ENCODE peak calls at places on chromosome 5, in six cellular contexts. R, A, F, B, Y and K are unnamed samples.
A peak's percentile ranks its signal among the peaks of the same experiment; 100 is the strongest.

GRCh38 chr5:171596391-171596878 is 177.0 kb downstream of the FGF18 start:
- DNase-seq in R (peak; percentile 68), F (no peak), Y (peak; percentile 85), B (no peak), A (no peak), K (peak; percentile 51)

GRCh38 chr5:129622531-129622930 is 125.4 kb upstream of the MINAR2 start:
- DNase-seq in R (no peak), A (no peak), Y (no peak), F (no peak), B (no peak), K (no peak)

GRCh38 chr5:135670588-135670987 is 91.8 kb upstream of the CXCL14 start:
- DNase-seq in B (no peak), Y (no peak), R (no peak), F (no peak), A (no peak), K (no peak)

GRCh38 chr5:56200856-56201638 is 32.1 kb downstream of the ANKRD55 start:
- DNase-seq in B (peak; percentile 41), Y (no peak), F (peak; percentile 62), R (peak; percentile 67), A (peak; percentile 10), K (peak; percentile 55)

GRCh38 chr5:18778226-18778625 is 1144.0 kb downstream of the TAF11L14 start:
- DNase-seq in B (no peak), Y (no peak), F (no peak), A (no peak), R (no peak), K (no peak)

GRCh38 chr5:147452137-147452838 is 57.6 kb downstream of the DPYSL3 start:
- DNase-seq in Y (no peak), B (no peak), A (no peak), F (no peak), R (peak; percentile 82), K (peak; percentile 58)

GRCh38 chr5:167392252-167392651 is 899.2 kb upstream of the WWC1 start:
- DNase-seq in B (no peak), F (no peak), A (no peak), Y (no peak), R (no peak), K (no peak)

GRCh38 chr5:6634327-6634713 is 1.1 kb downstream of the SRD5A1 start:
- DNase-seq in A (no peak), Y (no peak), R (no peak), F (no peak), B (no peak), K (no peak)

GRCh38 chr5:91111473-91112238 is 271.5 kb downstream of the ARRDC3 start:
- DNase-seq in F (no peak), R (no peak), B (no peak), A (no peak), Y (no peak), K (no peak)

GRCh38 chr5:21152611-21153010 is 1164.6 kb upstream of the CDH18 start:
- DNase-seq in R (no peak), B (no peak), Y (no peak), F (no peak), A (no peak), K (no peak)

GRCh38 chr5:158313027-158313738 is 454.2 kb upstream of the CLINT1 start:
- DNase-seq in R (peak; percentile 45), A (no peak), F (no peak), B (no peak), Y (no peak), K (no peak)

GRCh38 chr5:36691993-36692392 is 85.6 kb downstream of the SLC1A3 start:
- DNase-seq in R (no peak), A (no peak), B (no peak), Y (no peak), F (no peak), K (no peak)

GRCh38 chr5:59768204-59769040 is 125.1 kb downstream of the PDE4D start:
- DNase-seq in F (no peak), B (peak; percentile 7), A (no peak), Y (peak; percentile 29), R (peak; percentile 69), K (peak; percentile 79)

GRCh38 chr5:145859897-145860296 is 12.9 kb downstream of the GRXCR2 start:
- DNase-seq in B (no peak), A (no peak), Y (no peak), F (no peak), R (no peak), K (no peak)

GRCh38 chr5:93275376-93275775 is 305.6 kb downstream of the NR2F1-AS1 start:
- DNase-seq in F (no peak), Y (no peak), R (no peak), B (no peak), A (no peak), K (no peak)

GRCh38 chr5:110817437-110817836 is 78.6 kb downstream of the SLC25A46 start:
- DNase-seq in B (no peak), F (no peak), R (no peak), A (no peak), Y (no peak), K (no peak)

GRCh38 chr5:127406326-127407121 is 110.9 kb upstream of the PRRC1 start:
- DNase-seq in B (no peak), R (peak; percentile 57), F (no peak), Y (no peak), A (no peak), K (no peak)

GRCh38 chr5:126830061-126830460 is 53.1 kb downstream of the LMNB1 start:
- DNase-seq in Y (no peak), R (no peak), A (no peak), B (no peak), F (no peak), K (no peak)

GRCh38 chr5:6202615-6203365 is 175.6 kb downstream of the MED10 start:
- DNase-seq in B (no peak), A (no peak), R (peak; percentile 77), Y (no peak), F (no peak), K (no peak)

GRCh38 chr5:163544041-163544440 is 38.6 kb downstream of the MAT2B start:
- DNase-seq in Y (no peak), A (no peak), B (no peak), F (no peak), R (no peak), K (no peak)

GRCh38 chr5:106113922-106114321 is 1556.8 kb downstream of the EFNA5 start:
- DNase-seq in A (no peak), R (no peak), Y (no peak), F (no peak), B (no peak), K (no peak)

GRCh38 chr5:148229840-148230239 is 8.5 kb upstream of the MARCOL start:
- DNase-seq in B (no peak), R (no peak), F (no peak), Y (no peak), A (no peak), K (no peak)

GRCh38 chr5:151326276-151326675 is 21.1 kb downstream of the SLC36A2 start:
- DNase-seq in F (no peak), R (no peak), Y (no peak), B (no peak), A (no peak), K (no peak)

GRCh38 chr5:171577940-171578856 is 158.8 kb downstream of the FGF18 start:
- DNase-seq in R (no peak), B (no peak), A (no peak), F (no peak), Y (peak; percentile 43), K (peak; percentile 79)

GRCh38 chr5:164763211-164763610 is 1257.8 kb downstream of the MAT2B start:
- DNase-seq in F (no peak), Y (no peak), R (no peak), B (no peak), A (no peak), K (no peak)

GRCh38 chr5:14097998-14098471 is 45.1 kb upstream of the TRIO start:
- DNase-seq in F (no peak), B (no peak), Y (no peak), R (no peak), A (no peak), K (no peak)

GRCh38 chr5:147474140-147474539 is 35.7 kb downstream of the DPYSL3 start:
- DNase-seq in A (no peak), Y (no peak), B (no peak), F (no peak), R (no peak), K (no peak)

GRCh38 chr5:180648658-180649296 is 623 bp downstream of the FLT4 start:
- DNase-seq in R (peak; percentile 58), F (no peak), B (no peak), Y (no peak), A (no peak), K (peak; percentile 80)

GRCh38 chr5:59893436-59894227 is at the start of gene PDE4D:
- DNase-seq in B (no peak), Y (peak; percentile 39), F (no peak), R (peak; percentile 88), A (no peak), K (peak; percentile 91)

GRCh38 chr5:66863343-66864170 is 267.4 kb downstream of the MAST4 start:
- DNase-seq in A (no peak), Y (no peak), B (no peak), R (no peak), F (no peak), K (no peak)

GRCh38 chr5:54135042-54135441 is 175.3 kb downstream of the ARL15 start:
- DNase-seq in F (no peak), A (no peak), R (no peak), Y (no peak), B (no peak), K (no peak)

GRCh38 chr5:154945695-154946301 is 4.9 kb downstream of the MRPL22 start:
- DNase-seq in A (no peak), Y (no peak), F (no peak), B (no peak), R (no peak), K (no peak)